ENCODE peak calls at places on chromosomes 16 and 17, in six cellular contexts. H is BJ, K is upper lobe of left lung, I is cardiac fibroblast, F is Peyer's patch, G is type B pancreatic cell. W is an unnamed sample.
A peak's percentile ranks its signal among the peaks of the same experiment; 100 is the strongest.

GRCh38 chr17:75753193-75753513 is 11.8 kb downstream of the GALK1 start:
- DNase-seq in I (no peak), G (no peak), H (no peak), K (no peak), F (no peak), W (no peak)

GRCh38 chr17:80445152-80446110 is 30.5 kb downstream of the ENDOV start:
- DNase-seq in I (no peak), K (peak; percentile 70), H (no peak), G (no peak), F (no peak), W (no peak)

GRCh38 chr17:54901230-54901847 is 687 bp downstream of the TOM1L1 start:
- DNase-seq in G (no peak), K (no peak), F (peak; percentile 61), H (no peak), I (peak; percentile 48), W (peak; percentile 37)

GRCh38 chr17:77242118-77242800 is 101.5 kb downstream of the SEC14L1 start:
- DNase-seq in G (no peak), K (no peak), I (no peak), F (no peak), H (no peak), W (no peak)

GRCh38 chr16:86986136-86986535 is 331.1 kb downstream of the C16orf95 start:
- DNase-seq in G (no peak), H (no peak), K (no peak), I (no peak), F (peak; percentile 34), W (no peak)

GRCh38 chr16:9366048-9366969 is 274.9 kb downstream of the HAPSTR1 start:
- DNase-seq in F (no peak), G (peak; percentile 34), K (no peak), H (no peak), I (no peak), W (no peak)

GRCh38 chr17:58281511-58282011 is 826 bp upstream of the MPO start:
- DNase-seq in I (no peak), H (no peak), G (no peak), K (no peak), F (no peak), W (no peak)

GRCh38 chr16:3175157-3176153 is 12.5 kb upstream of the OR1F1 start:
- DNase-seq in G (no peak), K (peak; percentile 70), F (no peak), I (peak; percentile 22), H (no peak), W (no peak)

DNA sequence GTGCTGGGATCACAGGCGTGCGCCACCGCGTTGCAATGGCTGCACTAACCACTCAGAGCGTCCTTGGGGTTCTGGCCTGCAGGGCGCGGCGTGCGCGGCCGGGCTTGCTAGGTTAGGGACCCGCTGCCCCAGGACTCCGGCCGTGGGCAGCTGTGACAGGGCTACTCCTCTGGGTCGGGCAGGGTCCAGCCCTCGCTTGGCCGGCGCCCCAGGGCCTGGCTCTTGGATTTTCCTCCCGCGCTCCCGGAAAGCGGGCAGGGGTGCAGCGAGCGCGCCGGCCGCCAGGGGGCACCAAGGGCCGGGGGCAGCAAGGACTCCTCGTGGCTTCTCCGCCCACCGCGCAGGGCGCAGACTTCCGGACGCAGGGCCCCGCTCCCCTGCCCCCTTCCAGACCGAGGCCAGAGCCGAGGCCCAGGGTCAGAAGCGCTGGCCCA is 489 bp downstream of the TLE7 start:
- DNase-seq in I (no peak), H (no peak), K (peak; percentile 88), F (no peak), G (no peak), W (no peak)
- TF ChIP-seq CTCF in I (peak; percentile 17), H (peak; percentile 39), K (peak; percentile 32), F (no peak), G (no peak), W (no peak)

DNA sequence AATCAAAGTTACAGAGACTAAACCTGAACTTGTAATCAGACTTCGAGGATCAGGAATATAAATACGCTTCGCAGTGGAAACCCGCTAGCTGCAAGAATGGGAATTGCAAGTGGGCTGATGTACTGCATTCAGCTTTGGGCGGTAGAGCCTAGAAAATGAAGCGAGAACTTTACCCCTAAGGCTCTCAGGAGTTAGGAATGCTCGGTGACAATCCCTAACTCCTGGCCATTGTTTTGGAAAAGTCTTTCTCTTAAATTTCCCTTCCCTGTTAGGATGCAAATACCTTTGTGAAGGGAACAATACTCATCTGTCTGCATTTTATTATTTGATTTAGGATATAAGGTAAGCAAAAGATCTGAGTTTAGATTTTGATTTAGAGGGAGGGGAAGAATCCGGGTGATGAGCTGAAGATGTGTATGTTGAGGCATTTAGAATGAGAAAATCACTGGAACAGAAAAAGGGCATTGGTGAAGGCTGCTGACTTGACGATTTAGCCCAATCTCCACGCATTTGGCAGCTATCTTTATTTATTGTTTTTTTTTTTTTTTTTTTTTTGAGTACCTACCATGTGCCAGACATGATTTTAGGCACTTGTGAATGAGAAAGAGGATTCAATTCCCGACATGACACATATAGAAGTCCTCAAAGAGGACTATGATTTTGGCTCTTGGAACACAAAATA is 2.2 kb upstream of the TOX3 start:
- DNase-seq in G (no peak), I (no peak), K (no peak), H (no peak), F (no peak), W (no peak)
- TF ChIP-seq CTCF in G (peak; percentile 81), I (peak; percentile 50), K (peak; percentile 7), H (no peak), F (no peak), W (no peak)

GRCh38 chr17:60390881-60391418 is 983 bp downstream of the USP32 start:
- DNase-seq in F (peak; percentile 56), K (no peak), G (no peak), I (peak; percentile 70), H (no peak), W (no peak)

GRCh38 chr17:60392845-60393702 is 1.1 kb upstream of the USP32 start:
- DNase-seq in G (no peak), K (no peak), F (peak; percentile 52), H (no peak), I (peak; percentile 86), W (peak; percentile 52)

GRCh38 chr17:60393840-60394529 is 2.1 kb upstream of the USP32 start:
- DNase-seq in G (no peak), K (no peak), I (no peak), H (no peak), F (no peak), W (no peak)

GRCh38 chr17:60391419-60392041 is 403 bp downstream of the USP32 start:
- DNase-seq in H (no peak), F (no peak), I (no peak), K (no peak), G (peak; percentile 81), W (no peak)

GRCh38 chr17:60392042-60392844 is at the start of gene USP32:
- DNase-seq in F (peak; percentile 99), I (peak; percentile 100), K (peak; percentile 100), H (peak; percentile 92), G (peak; percentile 97), W (peak; percentile 91)
- TF ChIP-seq CTCF in F (no peak), I (no peak), K (peak; percentile 51), H (peak; percentile 27), G (peak; percentile 48), W (no peak)

GRCh38 chr17:79109584-79109983 is 35.0 kb downstream of the ENGASE start:
- DNase-seq in G (no peak), F (no peak), K (no peak), I (no peak), H (no peak), W (no peak)
- TF ChIP-seq CTCF in G (peak; percentile 45), F (no peak), K (no peak), I (no peak), H (peak; percentile 19), W (peak; percentile 27)

DNA sequence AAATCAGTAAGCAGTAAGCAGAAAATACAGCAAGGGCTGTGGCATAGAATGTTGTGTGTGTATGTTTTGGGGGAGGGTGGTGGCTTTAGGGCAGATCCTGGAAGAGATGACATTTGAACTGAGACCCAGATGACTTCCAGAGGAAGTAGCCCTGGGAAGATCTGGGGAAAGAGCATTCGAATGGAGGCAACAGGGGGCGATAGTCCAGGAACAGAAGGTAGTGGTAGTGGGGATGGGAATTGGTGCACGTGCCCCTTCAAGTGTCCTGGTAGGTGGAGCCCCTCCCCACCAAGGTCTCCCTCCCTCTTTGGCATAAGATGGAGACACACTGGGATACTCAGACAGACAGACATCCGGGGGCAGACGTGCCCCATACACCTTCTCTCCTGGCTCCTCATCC is 14.1 kb downstream of the ARHGEF15 start:
- DNase-seq in F (no peak), I (no peak), K (no peak), G (no peak), H (no peak), W (peak; percentile 63)
- TF ChIP-seq CTCF in F (no peak), I (no peak), K (no peak), G (no peak), H (no peak), W (no peak)

DNA sequence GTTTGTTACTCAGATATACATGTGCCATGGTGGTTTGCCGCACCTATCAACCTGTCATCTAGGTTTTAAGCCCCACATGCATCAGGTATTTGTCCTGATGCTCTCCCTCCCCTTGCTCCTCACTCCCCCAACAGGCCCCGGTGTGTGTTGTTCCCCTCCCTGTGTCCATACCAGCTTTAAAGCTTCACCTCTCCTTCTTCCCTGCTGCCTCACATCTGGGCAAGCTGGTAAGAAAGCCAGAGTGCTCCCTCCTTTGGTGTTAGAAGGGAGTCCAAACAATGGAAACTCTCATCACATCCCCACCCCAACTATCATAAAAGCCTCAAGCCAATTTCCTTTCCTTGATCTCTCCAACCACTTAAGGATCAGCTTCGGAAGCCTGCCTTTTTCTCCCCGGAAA is 1115.6 kb upstream of the GOT2 start:
- DNase-seq in F (no peak), K (no peak), G (no peak), H (no peak), I (no peak), W (no peak)
- TF ChIP-seq CTCF in F (no peak), K (no peak), G (no peak), H (no peak), I (no peak), W (no peak)

GRCh38 chr16:71360378-71360777 is 1.9 kb downstream of the CALB2 start:
- DNase-seq in K (no peak), F (no peak), I (peak; percentile 88), G (no peak), H (peak; percentile 53), W (no peak)

GRCh38 chr16:71359431-71359830 is 908 bp downstream of the CALB2 start:
- DNase-seq in F (no peak), K (no peak), I (no peak), H (no peak), G (no peak), W (no peak)

GRCh38 chr16:71357681-71358080 is 842 bp upstream of the CALB2 start:
- DNase-seq in F (no peak), G (no peak), I (no peak), H (no peak), K (no peak), W (no peak)

GRCh38 chr16:71356051-71356740 is 2.3 kb upstream of the CALB2 start:
- DNase-seq in K (peak; percentile 32), G (no peak), F (no peak), H (no peak), I (no peak), W (no peak)

DNA sequence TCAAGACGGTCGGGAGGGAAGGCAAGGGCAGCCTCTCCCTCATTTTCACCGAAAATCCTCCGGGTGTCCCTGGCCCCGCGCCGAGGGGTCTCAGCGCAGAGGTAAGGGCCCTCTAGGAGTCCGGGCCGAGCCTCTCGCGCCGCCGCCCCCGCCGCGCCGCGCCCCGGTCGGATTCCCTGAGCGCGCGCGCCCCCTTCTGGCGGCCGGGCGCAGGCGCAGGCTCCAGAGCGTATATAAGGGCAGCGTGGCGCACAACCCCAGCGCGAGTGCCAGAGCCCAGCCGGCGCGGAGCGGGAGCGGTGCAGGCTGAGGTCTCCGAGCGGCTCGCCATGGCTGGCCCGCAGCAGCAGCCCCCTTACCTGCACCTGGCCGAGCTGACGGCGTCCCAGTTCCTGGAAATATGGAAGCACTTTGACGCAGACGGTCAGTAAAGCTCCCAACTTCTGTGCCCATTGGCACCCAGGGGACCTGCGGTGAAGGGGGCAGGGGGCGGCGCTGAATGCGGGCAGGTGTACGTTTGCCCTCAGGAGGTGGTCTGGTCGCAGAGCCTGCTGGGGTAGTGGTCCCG is at the start of gene CALB2:
- DNase-seq in G (peak; percentile 85), F (peak; percentile 80), K (peak; percentile 95), H (no peak), I (peak; percentile 64), W (no peak)
- TF ChIP-seq CTCF in G (peak; percentile 99), F (peak; percentile 53), K (peak; percentile 94), H (peak; percentile 61), I (peak; percentile 53), W (peak; percentile 97)